ENCODE peak calls at places on chromosomes 6 and 20, in seven cellular contexts. One of them, this sample, is unnamed. For H3K4me1, the result is how much of the 10 kb centered on the place peaks cover.

GRCh38 chr20:40390654-40391053 is 298.4 kb downstream of the MAFB start:
- DNase-seq in esophagus muscularis mucosa: no peak
- DNase-seq in upper lobe of right lung: no peak
- DNase-seq in body of pancreas: no peak
- DNase-seq in spleen: no peak
- DNase-seq in fibroblast of lung: no peak
- DNase-seq in adrenal gland: no peak
- DNase-seq in this sample: no peak

GRCh38 chr6:63546236-63546635 is 26.0 kb upstream of the LOC128125822 start:
- DNase-seq in spleen: no peak
- DNase-seq in fibroblast of lung: no peak
- DNase-seq in adrenal gland: no peak
- DNase-seq in esophagus muscularis mucosa: no peak
- DNase-seq in upper lobe of right lung: no peak
- DNase-seq in body of pancreas: no peak
- DNase-seq in this sample: no peak

GRCh38 chr6:19836799-19837510 is at the start of gene ID4:
- DNase-seq in spleen: no peak
- DNase-seq in upper lobe of right lung: peak
- DNase-seq in esophagus muscularis mucosa: peak
- DNase-seq in fibroblast of lung: peak
- DNase-seq in adrenal gland: peak
- DNase-seq in body of pancreas: peak
- DNase-seq in this sample: peak

GRCh38 chr6:134063121-134063965 is 10.9 kb upstream of the SLC2A12 start:
- DNase-seq in fibroblast of lung: no peak
- DNase-seq in adrenal gland: no peak
- DNase-seq in upper lobe of right lung: no peak
- DNase-seq in body of pancreas: no peak
- DNase-seq in spleen: no peak
- DNase-seq in esophagus muscularis mucosa: no peak
- DNase-seq in this sample: no peak

GRCh38 chr20:46695888-46696287 is 6.6 kb upstream of the TP53RK start:
- DNase-seq in esophagus muscularis mucosa: no peak
- DNase-seq in upper lobe of right lung: no peak
- DNase-seq in fibroblast of lung: peak
- DNase-seq in spleen: no peak
- DNase-seq in body of pancreas: no peak
- DNase-seq in adrenal gland: no peak
- DNase-seq in this sample: no peak

GRCh38 chr6:166728884-166729530 is 102.0 kb upstream of the RPS6KA2 start:
- DNase-seq in body of pancreas: no peak
- DNase-seq in upper lobe of right lung: no peak
- DNase-seq in spleen: no peak
- DNase-seq in adrenal gland: no peak
- DNase-seq in esophagus muscularis mucosa: no peak
- DNase-seq in fibroblast of lung: no peak
- DNase-seq in this sample: no peak

GRCh38 chr6:138287144-138287955 is 69.1 kb upstream of the PBOV1 start:
- DNase-seq in adrenal gland: peak
- DNase-seq in upper lobe of right lung: no peak
- DNase-seq in spleen: peak
- DNase-seq in body of pancreas: peak
- DNase-seq in esophagus muscularis mucosa: no peak
- DNase-seq in fibroblast of lung: peak
- DNase-seq in this sample: peak

GRCh38 chr20:9441948-9442347 is 72.4 kb upstream of the LAMP5 start:
- DNase-seq in upper lobe of right lung: no peak
- DNase-seq in adrenal gland: no peak
- DNase-seq in esophagus muscularis mucosa: no peak
- DNase-seq in spleen: no peak
- DNase-seq in body of pancreas: no peak
- DNase-seq in fibroblast of lung: no peak
- DNase-seq in this sample: no peak

GRCh38 chr20:835220-836045 is 1.9 kb downstream of the FAM110A start:
- DNase-seq in body of pancreas: peak
- DNase-seq in esophagus muscularis mucosa: no peak
- DNase-seq in upper lobe of right lung: no peak
- DNase-seq in adrenal gland: peak
- DNase-seq in spleen: peak
- DNase-seq in fibroblast of lung: no peak
- DNase-seq in this sample: no peak

GRCh38 chr20:58826271-58826670 is 24.4 kb downstream of the GNAS-AS1 start:
- DNase-seq in adrenal gland: no peak
- DNase-seq in spleen: no peak
- DNase-seq in upper lobe of right lung: no peak
- DNase-seq in fibroblast of lung: no peak
- DNase-seq in body of pancreas: no peak
- DNase-seq in esophagus muscularis mucosa: no peak
- DNase-seq in this sample: no peak

GRCh38 chr20:48586728-48587127 is 241.1 kb downstream of the PREX1 start:
- DNase-seq in spleen: no peak
- DNase-seq in upper lobe of right lung: no peak
- DNase-seq in adrenal gland: no peak
- DNase-seq in body of pancreas: no peak
- DNase-seq in esophagus muscularis mucosa: no peak
- DNase-seq in fibroblast of lung: no peak
- DNase-seq in this sample: no peak

DNA sequence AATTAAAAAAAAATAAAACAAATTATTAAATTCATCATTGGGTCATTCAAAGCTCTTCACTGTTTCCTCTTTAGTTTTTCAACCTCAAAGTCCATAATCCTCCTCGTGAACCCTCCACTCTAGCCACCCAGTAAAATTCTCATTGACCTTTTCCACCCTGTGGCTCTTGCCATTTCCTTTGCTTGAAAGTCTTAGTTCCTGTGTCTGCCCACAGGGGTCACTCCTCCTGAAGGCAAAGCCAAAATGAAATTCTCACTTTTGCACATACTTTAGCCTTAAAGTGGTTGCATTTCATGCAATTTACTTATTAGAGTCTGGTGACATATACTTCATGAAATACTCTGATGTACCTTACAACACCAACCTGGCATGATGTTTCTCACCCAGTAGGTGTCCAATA is 263.7 kb downstream of the BMP2 start:
- DNase-seq in esophagus muscularis mucosa: no peak
- DNase-seq in upper lobe of right lung: no peak
- DNase-seq in spleen: no peak
- DNase-seq in body of pancreas: no peak
- DNase-seq in fibroblast of lung: no peak
- DNase-seq in adrenal gland: no peak
- DNase-seq in this sample: no peak
- TF ChIP-seq CTCF in esophagus muscularis mucosa: peak
- TF ChIP-seq CTCF in upper lobe of right lung: no peak
- TF ChIP-seq CTCF in spleen: no peak
- TF ChIP-seq CTCF in body of pancreas: no peak
- TF ChIP-seq CTCF in fibroblast of lung: peak
- TF ChIP-seq CTCF in adrenal gland: peak
- TF ChIP-seq CTCF in this sample: peak

DNA sequence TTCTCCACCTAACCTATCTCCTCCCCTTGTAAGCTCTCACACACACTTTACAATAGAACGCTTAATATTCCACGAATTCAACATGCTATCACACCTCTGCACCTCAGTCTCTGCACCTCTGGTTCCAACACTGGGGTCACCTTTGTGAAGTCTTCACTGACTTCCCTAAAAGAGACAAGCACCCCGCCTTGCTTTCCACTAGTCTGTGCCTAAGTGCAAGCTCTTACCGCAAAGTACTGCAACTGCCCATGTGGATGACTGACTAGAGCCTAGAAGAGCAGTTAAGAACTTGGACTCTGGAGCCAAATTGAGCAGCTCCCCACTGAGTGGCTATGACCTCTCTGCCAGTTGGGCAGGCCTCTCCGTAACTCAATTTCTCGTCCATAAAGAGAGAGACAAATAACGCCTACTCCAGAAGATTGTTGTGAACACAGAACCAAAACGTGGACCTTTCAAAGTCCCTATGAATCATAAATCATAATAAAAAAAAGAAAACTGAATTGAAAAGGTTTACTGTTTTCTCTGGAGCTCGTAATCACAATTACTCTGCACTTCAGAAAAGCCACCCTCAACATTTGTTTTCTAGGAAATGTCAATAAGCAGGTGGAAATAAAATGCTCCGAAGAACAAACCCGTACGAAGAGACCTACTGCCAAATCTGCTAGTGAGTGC is 1.2 kb downstream of the IFNGR1 start:
- DNase-seq in upper lobe of right lung: no peak
- DNase-seq in esophagus muscularis mucosa: no peak
- DNase-seq in adrenal gland: no peak
- DNase-seq in spleen: peak
- DNase-seq in body of pancreas: no peak
- DNase-seq in fibroblast of lung: peak
- DNase-seq in this sample: peak
- H3K27ac ChIP-seq in upper lobe of right lung: peak
- H3K27ac ChIP-seq in esophagus muscularis mucosa: peak
- H3K27ac ChIP-seq in adrenal gland: peak
- H3K27ac ChIP-seq in spleen: peak
- H3K27ac ChIP-seq in body of pancreas: peak
- H3K27ac ChIP-seq in fibroblast of lung: peak
- H3K27ac ChIP-seq in this sample: peak

GRCh38 chr20:63375438-63375837 is 14.3 kb upstream of the CHRNA4 start:
- DNase-seq in fibroblast of lung: no peak
- DNase-seq in adrenal gland: no peak
- DNase-seq in spleen: no peak
- DNase-seq in esophagus muscularis mucosa: no peak
- DNase-seq in body of pancreas: no peak
- DNase-seq in upper lobe of right lung: no peak
- DNase-seq in this sample: no peak
- H3K4me1 ChIP-seq in fibroblast of lung: under half
- H3K4me1 ChIP-seq in adrenal gland: under half
- H3K4me1 ChIP-seq in spleen: under half
- H3K4me1 ChIP-seq in esophagus muscularis mucosa: under half
- H3K4me1 ChIP-seq in body of pancreas: under half
- H3K4me1 ChIP-seq in upper lobe of right lung: under half
- H3K4me1 ChIP-seq in this sample: under half

DNA sequence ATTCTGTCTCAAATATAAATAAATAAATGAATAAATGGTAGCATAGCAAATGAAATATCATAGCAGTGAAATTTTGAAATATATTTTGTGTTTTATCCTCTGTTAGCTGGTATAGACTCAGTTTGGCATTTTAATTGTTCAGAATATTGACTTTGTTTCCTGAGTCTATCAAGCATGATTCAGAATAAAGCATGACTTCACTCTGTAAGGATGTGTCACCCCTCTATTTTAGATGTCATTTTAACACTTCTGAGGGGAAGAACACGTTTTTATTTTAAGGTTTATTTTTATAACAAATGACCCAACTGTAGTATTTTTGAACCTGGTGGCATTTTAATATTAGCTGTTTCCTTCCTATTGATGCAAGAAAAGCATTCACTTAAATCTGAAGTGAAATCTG is 114.0 kb downstream of the SOX4 start:
- DNase-seq in upper lobe of right lung: no peak
- DNase-seq in spleen: no peak
- DNase-seq in body of pancreas: no peak
- DNase-seq in adrenal gland: no peak
- DNase-seq in esophagus muscularis mucosa: no peak
- DNase-seq in fibroblast of lung: no peak
- DNase-seq in this sample: no peak
- TF ChIP-seq CTCF in upper lobe of right lung: no peak
- TF ChIP-seq CTCF in spleen: no peak
- TF ChIP-seq CTCF in body of pancreas: no peak
- TF ChIP-seq CTCF in adrenal gland: no peak
- TF ChIP-seq CTCF in esophagus muscularis mucosa: no peak
- TF ChIP-seq CTCF in fibroblast of lung: no peak
- TF ChIP-seq CTCF in this sample: no peak